ENCODE peak calls at places on chromosome 5, in eight cellular contexts. E is GM20000, L is M059J, T is NCI-H1694 treated with DMSO at 0.1 percent for 48 hours, Q is ovary, A is T-helper 2 cell, C is aorta, J is T-helper 9 cell. W is an unnamed sample.

GRCh38 chr5:134626369-134627014 is 6.1 kb downstream of the SAR1B start:
- DNase-seq in E (no peak), L (peak; percentile 6), T (no peak), Q (no peak), A (no peak), C (no peak), J (no peak), W (no peak)

GRCh38 chr5:132498152-132498551 is 7.6 kb upstream of the IRF1 start:
- DNase-seq in E (no peak), L (peak; percentile 90), T (no peak), Q (peak; percentile 53), A (no peak), C (peak; percentile 89), J (no peak), W (no peak)

GRCh38 chr5:25060575-25060974 is 415.8 kb upstream of the CDH10 start:
- DNase-seq in E (no peak), L (no peak), T (no peak), Q (no peak), A (no peak), C (no peak), J (no peak), W (no peak)

GRCh38 chr5:10987881-10988504 is 227.0 kb upstream of the DAP start:
- DNase-seq in E (peak; percentile 77), L (peak; percentile 46), T (peak; percentile 74), Q (peak; percentile 43), A (peak; percentile 27), C (peak; percentile 52), J (peak; percentile 49), W (no peak)

GRCh38 chr5:67154518-67155206 is 41.9 kb downstream of the CD180 start:
- DNase-seq in E (no peak), L (no peak), T (no peak), Q (no peak), A (no peak), C (no peak), J (no peak), W (no peak)

GRCh38 chr5:168315991-168316578 is 24.6 kb downstream of the WWC1 start:
- DNase-seq in E (no peak), L (no peak), T (no peak), Q (no peak), A (no peak), C (no peak), J (no peak), W (no peak)

GRCh38 chr5:153660919-153661318 is 170.4 kb downstream of the GRIA1 start:
- DNase-seq in E (no peak), L (no peak), T (no peak), Q (no peak), A (no peak), C (no peak), J (no peak), W (no peak)

GRCh38 chr5:151054713-151055112 is 26.1 kb downstream of the TNIP1 start:
- DNase-seq in E (no peak), L (no peak), T (no peak), Q (no peak), A (no peak), C (no peak), J (no peak), W (no peak)

GRCh38 chr5:150001660-150002493 is 1.3 kb downstream of the HMGXB3 start:
- DNase-seq in E (peak; percentile 83), L (peak; percentile 73), T (peak; percentile 28), Q (no peak), A (peak; percentile 45), C (peak; percentile 57), J (peak; percentile 34), W (peak; percentile 56)

GRCh38 chr5:1026700-1027621 is 18.4 kb downstream of the NKD2 start:
- DNase-seq in E (no peak), L (no peak), T (no peak), Q (no peak), A (no peak), C (no peak), J (no peak), W (no peak)

GRCh38 chr5:172065431-172066065 is 59.1 kb upstream of the FBXW11 start:
- DNase-seq in E (no peak), L (peak; percentile 22), T (no peak), Q (peak; percentile 49), A (no peak), C (no peak), J (no peak), W (no peak)

GRCh38 chr5:151745071-151745705 is 13.2 kb downstream of the ATOX1 start:
- DNase-seq in E (no peak), L (peak; percentile 97), T (no peak), Q (no peak), A (peak; percentile 68), C (peak; percentile 77), J (peak; percentile 31), W (peak; percentile 71)

GRCh38 chr5:42824347-42824976 is 12.8 kb upstream of the SELENOP start:
- DNase-seq in E (no peak), L (no peak), T (no peak), Q (no peak), A (no peak), C (no peak), J (no peak), W (no peak)

GRCh38 chr5:59845733-59846132 is 47.8 kb downstream of the PDE4D start:
- DNase-seq in E (no peak), L (peak; percentile 63), T (no peak), Q (no peak), A (no peak), C (no peak), J (no peak), W (no peak)

GRCh38 chr5:110957934-110958333 is 113.6 kb upstream of the TSLP start:
- DNase-seq in E (no peak), L (peak; percentile 28), T (no peak), Q (no peak), A (no peak), C (no peak), J (no peak), W (no peak)

GRCh38 chr5:1515311-1515920 is 8.3 kb downstream of the LPCAT1 start:
- DNase-seq in E (peak; percentile 10), L (no peak), T (no peak), Q (peak; percentile 19), A (peak; percentile 40), C (peak; percentile 41), J (no peak), W (no peak)

GRCh38 chr5:119267958-119268386 is 87.8 kb upstream of the TNFAIP8 start:
- DNase-seq in E (peak; percentile 87), L (peak; percentile 93), T (peak; percentile 57), Q (peak; percentile 87), A (peak; percentile 71), C (peak; percentile 96), J (peak; percentile 62), W (peak; percentile 81)

GRCh38 chr5:179974946-179975712 is 67.4 kb upstream of the TBC1D9B start:
- DNase-seq in E (peak; percentile 64), L (peak; percentile 7), T (peak; percentile 71), Q (no peak), A (no peak), C (peak; percentile 58), J (no peak), W (no peak)

GRCh38 chr5:74596930-74597329 is 43.6 kb downstream of the ENC1 start:
- DNase-seq in E (no peak), L (no peak), T (no peak), Q (no peak), A (no peak), C (no peak), J (no peak), W (no peak)

GRCh38 chr5:80093796-80094195 is 58.6 kb downstream of the THBS4 start:
- DNase-seq in E (no peak), L (no peak), T (no peak), Q (no peak), A (no peak), C (no peak), J (no peak), W (no peak)

GRCh38 chr5:39689919-39690318 is 265.1 kb upstream of the DAB2 start:
- DNase-seq in E (no peak), L (no peak), T (no peak), Q (no peak), A (no peak), C (no peak), J (no peak), W (no peak)

GRCh38 chr5:137078171-137078665 is 420.9 kb downstream of the SPOCK1 start:
- DNase-seq in E (no peak), L (peak; percentile 89), T (no peak), Q (no peak), A (no peak), C (no peak), J (no peak), W (no peak)

GRCh38 chr5:151924564-151925395 is at the start of gene GLRA1:
- DNase-seq in E (peak; percentile 51), L (peak; percentile 25), T (no peak), Q (peak; percentile 68), A (peak; percentile 18), C (peak; percentile 69), J (peak; percentile 61), W (no peak)